ENCODE peak calls at places on chromosomes 3 and 15, in ten cellular contexts. T is stomach, H is tibial artery, Y is kidney, J is pancreas, G is heart right ventricle, B is transverse colon, V is upper lobe of left lung, S is heart left ventricle, L is IMR-90. C is an unnamed sample. For H3K36me3 and H3K9me3, the result is how much of the 10 kb centered on the place peaks cover.

GRCh38 chr3:23864954-23865353 is 51.8 kb downstream of the NKIRAS1 start:
- DNase-seq in V (no peak), S (peak), T (no peak), B (no peak), H (no peak), G (no peak), J (no peak), Y (no peak), L (no peak), C (no peak)

GRCh38 chr15:99963096-99963825 is 230.0 kb upstream of the LYSMD4 start:
- DNase-seq in T (no peak), Y (no peak), L (no peak), H (no peak), V (peak), G (no peak), J (no peak), B (no peak), S (no peak), C (peak)

GRCh38 chr3:43248194-43248593 is 38.1 kb upstream of the SNRK start:
- DNase-seq in T (no peak), G (no peak), H (no peak), L (no peak), S (no peak), J (no peak), Y (no peak), V (no peak), B (no peak), C (peak)

GRCh38 chr15:40103124-40103858 is 5.4 kb downstream of the BMF start:
- DNase-seq in Y (peak), J (peak), L (peak), S (peak), H (peak), T (peak), G (peak), V (peak), B (peak), C (peak)

GRCh38 chr15:36867436-36867835 is 232.9 kb downstream of the MEIS2 start:
- DNase-seq in B (no peak), V (no peak), T (no peak), L (no peak), H (no peak), J (no peak), S (no peak), G (no peak), Y (no peak), C (no peak)

GRCh38 chr15:22950211-22950990 is 29.8 kb downstream of the CYFIP1 start:
- DNase-seq in G (no peak), H (no peak), V (no peak), J (no peak), S (no peak), B (no peak), Y (no peak), T (no peak), L (no peak), C (no peak)

GRCh38 chr15:89090791-89091666 is 2.8 kb downstream of the ABHD2 start:
- DNase-seq in G (peak), H (peak), V (peak), L (peak), T (peak), S (peak), B (peak), J (peak), Y (peak), C (peak)

GRCh38 chr3:24020036-24020691 is 75.1 kb downstream of the NR1D2 start:
- DNase-seq in Y (no peak), V (no peak), J (no peak), G (no peak), B (no peak), H (no peak), L (no peak), S (no peak), T (no peak), C (no peak)

GRCh38 chr3:67034371-67034770 is 36.3 kb downstream of the KBTBD8 start:
- DNase-seq in G (no peak), Y (no peak), T (no peak), S (no peak), B (no peak), H (no peak), J (no peak), L (no peak), V (no peak), C (no peak)

GRCh38 chr15:91572110-91572509 is 281.4 kb upstream of the SLCO3A1 start:
- DNase-seq in H (no peak), V (peak), Y (no peak), G (no peak), S (peak), T (peak), B (no peak), J (no peak), L (peak), C (no peak)

GRCh38 chr15:95495033-95495541 is 835.4 kb upstream of the NR2F2 start:
- DNase-seq in G (peak), B (no peak), H (peak), Y (no peak), L (no peak), T (peak), S (no peak), J (no peak), V (no peak), C (peak)

GRCh38 chr3:108472011-108472591 is 38.3 kb downstream of the MYH15 start:
- DNase-seq in G (no peak), L (peak), S (no peak), V (no peak), T (no peak), H (no peak), B (no peak), Y (no peak), J (no peak), C (peak)

GRCh38 chr3:141303481-141304223 is 64.7 kb upstream of the ZBTB38 start:
- DNase-seq in J (peak), S (no peak), L (peak), H (no peak), B (peak), T (peak), Y (no peak), G (no peak), V (no peak), C (peak)

GRCh38 chr3:53250453-53250852 is 5.4 kb downstream of the TKT start:
- DNase-seq in S (no peak), L (no peak), Y (no peak), V (no peak), G (no peak), B (no peak), T (no peak), H (no peak), J (no peak), C (no peak)

GRCh38 chr3:16801223-16801622 is 83.5 kb upstream of the PLCL2 start:
- DNase-seq in B (no peak), Y (no peak), G (no peak), J (no peak), S (no peak), L (no peak), V (no peak), H (no peak), T (no peak), C (no peak)

GRCh38 chr3:120496278-120496975 is 45.6 kb upstream of the FSTL1 start:
- DNase-seq in L (peak), Y (no peak), G (no peak), S (no peak), H (no peak), J (no peak), B (no peak), T (no peak), V (no peak), C (peak)

GRCh38 chr3:121529308-121529707 is 16.5 kb downstream of the POLQ start:
- DNase-seq in Y (no peak), L (peak), S (no peak), T (no peak), G (no peak), H (no peak), V (no peak), J (no peak), B (no peak), C (no peak)

GRCh38 chr15:71195242-71195641 is 80.0 kb downstream of the THSD4 start:
- DNase-seq in G (no peak), S (no peak), J (no peak), Y (no peak), B (no peak), H (no peak), T (no peak), V (no peak), L (no peak), C (no peak)

GRCh38 chr15:39466428-39466827 is 114.5 kb upstream of the THBS1 start:
- DNase-seq in T (peak), V (peak), Y (peak), H (no peak), J (no peak), G (peak), L (peak), S (peak), B (peak), C (no peak)

GRCh38 chr3:111045564-111045963 is 26.1 kb upstream of the NECTIN3 start:
- DNase-seq in J (no peak), S (no peak), B (no peak), G (no peak), T (no peak), L (peak), V (no peak), H (no peak), Y (no peak), C (no peak)

GRCh38 chr3:55191911-55192787 is 264.3 kb upstream of the LRTM1 start:
- DNase-seq in H (no peak), Y (no peak), V (no peak), B (no peak), T (no peak), J (no peak), S (no peak), L (peak), G (no peak), C (peak)

GRCh38 chr3:127750226-127751031 is 71.9 kb downstream of the MGLL start:
- DNase-seq in L (peak), J (no peak), V (no peak), G (no peak), S (peak), Y (no peak), T (no peak), B (peak), H (no peak), C (peak)

GRCh38 chr3:52292247-52293065 is 4.8 kb downstream of the GLYCTK start:
- DNase-seq in B (no peak), J (no peak), S (no peak), H (no peak), L (no peak), Y (peak), V (no peak), G (no peak), T (no peak), C (no peak)

GRCh38 chr3:187616307-187616939 is 53.8 kb downstream of the SST start:
- DNase-seq in V (peak), Y (no peak), L (peak), B (peak), J (peak), G (no peak), H (no peak), T (peak), S (peak), C (peak)

GRCh38 chr3:171972965-171973364 is 66.4 kb upstream of the FNDC3B start:
- DNase-seq in L (no peak), H (peak), T (no peak), Y (peak), S (peak), G (peak), J (no peak), B (no peak), V (no peak), C (peak)

GRCh38 chr3:52248816-52249547 is 3.4 kb downstream of the PPM1M start:
- DNase-seq in S (peak), B (no peak), G (peak), V (no peak), J (peak), L (no peak), H (no peak), Y (peak), T (peak), C (no peak)

GRCh38 chr3:24363242-24363641 is 131.4 kb downstream of the THRB start:
- DNase-seq in V (peak), B (no peak), G (no peak), H (no peak), L (no peak), S (no peak), T (peak), J (peak), Y (no peak), C (no peak)

GRCh38 chr3:169964176-169964575 is 2.4 kb upstream of the SEC62 start:
- DNase-seq in T (peak), V (no peak), B (no peak), L (peak), H (no peak), S (no peak), J (no peak), G (no peak), Y (no peak), C (peak)

GRCh38 chr3:169966086-169966950 is at the start of gene SEC62:
- DNase-seq in T (peak), L (peak), G (peak), J (peak), B (peak), V (peak), H (peak), S (peak), Y (peak), C (peak)

GRCh38 chr3:169966951-169967915 is 626 bp downstream of the SEC62 start:
- DNase-seq in T (peak), V (peak), H (peak), G (peak), B (no peak), J (no peak), S (peak), L (peak), Y (peak), C (peak)

GRCh38 chr3:169968224-169968623 is 1.6 kb downstream of the SEC62 start:
- DNase-seq in S (no peak), H (no peak), B (no peak), J (no peak), T (no peak), Y (no peak), G (no peak), L (no peak), V (no peak), C (no peak)

GRCh38 chr3:169965562-169965961 is 1.0 kb upstream of the SEC62 start:
- DNase-seq in G (no peak), T (no peak), H (no peak), S (no peak), L (no peak), B (no peak), V (no peak), J (no peak), Y (no peak), C (no peak)
- H3K4me3 ChIP-seq in G (no peak), T (peak), H (no peak), S (no peak), L (no peak), B (no peak), V (peak), J (no peak), Y (peak), C (no peak)

DNA sequence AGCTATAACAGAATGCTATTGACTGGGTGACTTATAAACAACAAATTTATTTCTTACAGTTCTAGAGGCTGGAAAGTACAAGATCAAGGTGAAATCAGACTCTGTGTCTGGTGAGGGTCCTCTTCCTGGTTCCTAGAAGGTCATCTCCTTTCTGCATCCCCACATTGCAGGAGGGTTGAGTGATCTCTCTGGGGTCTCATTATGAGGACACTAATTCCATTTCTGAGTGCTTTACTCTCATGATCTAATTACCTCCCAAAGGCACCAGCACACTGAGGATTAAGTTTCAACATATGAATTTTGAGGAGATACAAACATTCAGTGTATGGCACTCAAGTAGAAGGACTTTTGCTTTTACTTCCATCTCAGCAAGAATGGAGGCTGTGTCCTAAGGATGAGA is 534.1 kb upstream of the KCNMB2 start:
- DNase-seq in B (no peak), J (no peak), G (no peak), L (no peak), T (no peak), S (no peak), V (no peak), H (no peak), Y (no peak), C (no peak)
- H3K36me3 ChIP-seq in B (under half), J (under half), G (under half), L (under half), T (under half), S (under half), V (under half), H (under half), Y (under half), C (under half)

DNA sequence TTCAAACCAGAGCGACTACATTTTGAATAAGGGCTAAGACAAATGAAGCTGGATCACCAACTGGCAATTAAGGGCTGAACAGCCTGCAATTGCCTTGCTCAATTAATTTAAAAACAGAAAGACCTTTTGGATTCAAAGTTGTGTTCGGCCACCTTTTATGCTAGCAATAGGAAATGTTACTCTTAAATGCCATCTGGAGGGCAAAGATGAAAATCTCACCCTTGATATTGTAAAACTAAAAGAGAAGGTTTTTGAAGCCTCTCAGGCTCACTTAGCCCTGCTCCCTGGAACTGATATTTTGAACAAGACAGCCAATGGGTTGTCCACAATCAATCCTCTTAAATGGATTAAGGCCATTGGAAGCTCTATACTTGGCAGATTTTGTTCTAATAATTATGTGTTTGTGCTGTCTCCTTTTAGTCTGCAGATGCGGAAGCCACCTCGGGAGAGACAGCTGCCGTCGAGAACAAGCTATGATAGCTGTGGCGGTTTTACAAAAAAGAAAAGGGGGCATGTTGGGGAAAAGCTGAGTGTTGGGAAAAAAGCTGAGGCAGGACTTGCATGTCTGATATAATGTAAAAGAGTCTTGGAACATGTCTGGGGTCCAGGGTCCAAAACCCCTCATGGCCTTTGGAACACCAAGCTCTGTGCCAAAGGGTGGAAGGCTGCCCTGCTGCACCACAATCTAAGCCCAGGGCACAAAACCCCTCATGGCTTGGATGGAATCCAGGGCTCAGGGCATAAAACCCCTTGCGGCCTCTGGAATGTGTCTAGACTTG is 44.4 kb downstream of the ACAD9 start:
- DNase-seq in G (no peak), L (no peak), H (no peak), Y (no peak), T (no peak), S (no peak), B (no peak), V (no peak), J (no peak), C (no peak)
- H3K9me3 ChIP-seq in G (under half), L (under half), H (under half), Y (under half), T (under half), S (under half), B (under half), V (under half), J (under half), C (under half)

DNA sequence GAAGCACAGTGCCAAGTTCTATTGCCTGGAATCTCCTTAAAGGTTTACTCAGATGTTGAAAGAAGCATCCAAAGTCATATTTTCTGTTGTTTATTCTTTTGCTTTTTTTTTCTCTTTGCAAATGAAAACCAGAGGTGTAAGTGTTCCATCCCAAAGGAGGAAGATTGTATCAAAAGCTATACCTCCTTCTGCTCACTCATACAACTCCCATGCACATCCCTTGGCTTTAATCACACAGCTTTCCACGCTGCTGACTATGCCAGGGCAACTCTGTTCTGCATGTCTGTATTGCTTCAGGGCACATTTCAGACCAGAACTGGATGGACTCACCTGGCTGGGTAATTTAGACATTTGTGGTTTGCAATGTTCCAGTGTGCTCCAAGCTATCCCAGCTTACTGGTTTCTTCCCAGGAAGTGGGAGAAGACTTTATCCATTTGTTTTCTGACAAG is 399.6 kb upstream of the TBL1XR1 start:
- DNase-seq in S (no peak), H (no peak), G (no peak), J (no peak), B (no peak), L (no peak), V (no peak), T (no peak), Y (no peak), C (peak)
- H3K4me3 ChIP-seq in S (no peak), H (no peak), G (no peak), J (no peak), B (no peak), L (no peak), V (no peak), T (no peak), Y (no peak), C (no peak)

GRCh38 chr15:66721954-66722353 is 19.9 kb downstream of the SMAD6 start:
- DNase-seq in V (no peak), H (no peak), G (no peak), T (no peak), Y (no peak), S (no peak), L (no peak), J (no peak), B (no peak), C (no peak)
- H3K36me3 ChIP-seq in V (under half), H (under half), G (under half), T (under half), Y (under half), S (under half), L (half or more), J (under half), B (under half), C (half or more)

C was measured in MG63.